ENCODE peak calls at places on chromosomes 7 and 10, in six cellular contexts. L is aorta; H is SJCRH30; X is heart right ventricle; F is CD8-positive, alpha-beta T cell; I is colonic mucosa. M is an unnamed sample. For H3K4me1, the result is how much of the 10 kb centered on the place peaks cover.

GRCh38 chr7:21722371-21722770 is 179.5 kb downstream of the DNAH11 start:
- DNase-seq in L (no peak), H (no peak), X (no peak), F (no peak), I (no peak), M (no peak)

GRCh38 chr7:100674441-100675407 is 1.2 kb downstream of the GNB2 start:
- DNase-seq in L (peak), H (no peak), X (no peak), F (peak), I (peak), M (no peak)

GRCh38 chr10:124898493-124898892 is 43.4 kb upstream of the ZRANB1 start:
- DNase-seq in L (peak), H (no peak), X (no peak), F (no peak), I (peak), M (no peak)

GRCh38 chr7:18177815-18178660 is 150.4 kb upstream of the PRPS1L1 start:
- DNase-seq in L (no peak), H (peak), X (no peak), F (no peak), I (no peak), M (no peak)

GRCh38 chr7:2032030-2032875 is 200.5 kb downstream of the MAD1L1 start:
- DNase-seq in L (peak), H (no peak), X (peak), F (no peak), I (no peak), M (no peak)

GRCh38 chr7:123154231-123154860 is 45.4 kb downstream of the SLC13A1 start:
- DNase-seq in L (peak), H (peak), X (no peak), F (no peak), I (peak), M (peak)

GRCh38 chr7:37921876-37922275 is 1.4 kb downstream of the EPDR1 start:
- DNase-seq in L (no peak), H (no peak), X (no peak), F (no peak), I (no peak), M (no peak)

GRCh38 chr7:95473276-95473985 is 12.3 kb upstream of the ASB4 start:
- DNase-seq in L (no peak), H (peak), X (no peak), F (no peak), I (no peak), M (no peak)

GRCh38 chr10:128025437-128025836 is 100.8 kb downstream of the MKI67 start:
- DNase-seq in L (peak), H (no peak), X (no peak), F (no peak), I (no peak), M (no peak)

GRCh38 chr10:28155726-28156125 is 147.1 kb downstream of the MPP7 start:
- DNase-seq in L (no peak), H (no peak), X (no peak), F (no peak), I (no peak), M (no peak)

GRCh38 chr7:115779561-115779960 is 251.0 kb downstream of the TFEC start:
- DNase-seq in L (no peak), H (no peak), X (no peak), F (no peak), I (no peak), M (no peak)

GRCh38 chr10:132847416-132847777 is 61.5 kb upstream of the NKX6-2 start:
- DNase-seq in L (no peak), H (no peak), X (no peak), F (no peak), I (no peak), M (no peak)

GRCh38 chr10:127117125-127117524 is 79.3 kb downstream of the INSYN2A start:
- DNase-seq in L (peak), H (peak), X (peak), F (peak), I (peak), M (peak)

GRCh38 chr10:126905776-126906703 is 812 bp downstream of the DOCK1 start:
- DNase-seq in L (peak), H (peak), X (peak), F (no peak), I (peak), M (no peak)

GRCh38 chr7:78345979-78346378 is 547.4 kb downstream of the PHTF2 start:
- DNase-seq in L (no peak), H (no peak), X (no peak), F (no peak), I (no peak), M (no peak)

GRCh38 chr7:152899482-152900166 is 140.1 kb downstream of the ACTR3B start:
- DNase-seq in L (no peak), H (peak), X (peak), F (no peak), I (no peak), M (no peak)

GRCh38 chr7:72504057-72504456 is 91.9 kb upstream of the CALN1 start:
- DNase-seq in L (no peak), H (no peak), X (no peak), F (no peak), I (no peak), M (no peak)

GRCh38 chr10:1344846-1345245 is 288.7 kb downstream of the WDR37 start:
- DNase-seq in L (no peak), H (no peak), X (no peak), F (no peak), I (no peak), M (no peak)
- H3K4me3 ChIP-seq in L (no peak), H (no peak), X (no peak), F (no peak), I (no peak), M (no peak)

GRCh38 chr10:86823565-86823964 is 67.1 kb downstream of the BMPR1A start:
- DNase-seq in L (no peak), H (no peak), X (no peak), F (no peak), I (no peak), M (no peak)
- H3K4me1 ChIP-seq in L (under half), H (under half), X (under half), F (under half), I (under half), M (under half)

DNA sequence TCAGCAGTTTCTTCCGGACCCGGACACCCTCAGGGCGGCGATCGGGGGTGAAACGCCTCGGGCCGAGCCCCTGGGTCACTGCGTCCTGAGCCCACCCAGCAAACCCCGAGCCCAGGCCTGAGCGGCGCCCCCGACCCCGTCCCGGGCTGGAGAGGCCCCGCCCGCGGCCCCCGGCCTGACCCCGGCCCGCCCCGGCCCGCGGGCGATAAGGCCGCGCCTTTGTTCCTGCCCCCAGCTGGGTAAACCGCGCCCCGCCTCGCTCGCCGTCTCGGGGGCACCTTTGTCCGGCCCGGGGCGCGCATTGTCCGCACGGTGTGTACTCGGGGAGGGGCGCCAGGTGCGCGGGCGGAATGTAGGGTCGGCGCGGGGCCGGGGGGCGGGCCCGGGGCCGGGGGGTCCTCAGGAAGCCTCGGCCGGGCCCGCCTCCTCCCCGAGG is 10.8 kb downstream of the MNX1 start:
- DNase-seq in L (peak), H (no peak), X (no peak), F (no peak), I (peak), M (no peak)
- H3K4me3 ChIP-seq in L (peak), H (peak), X (peak), F (peak), I (peak), M (peak)

GRCh38 chr7:92797693-92798092 is 38.7 kb downstream of the CDK6 start:
- DNase-seq in L (no peak), H (no peak), X (no peak), F (no peak), I (no peak), M (no peak)

GRCh38 chr7:92797284-92797683 is 39.1 kb downstream of the CDK6 start:
- DNase-seq in L (no peak), H (no peak), X (no peak), F (no peak), I (no peak), M (no peak)

GRCh38 chr7:92794846-92795245 is 41.5 kb downstream of the CDK6 start:
- DNase-seq in L (no peak), H (no peak), X (no peak), F (no peak), I (no peak), M (no peak)

GRCh38 chr7:92793656-92794205 is 42.6 kb downstream of the CDK6 start:
- DNase-seq in L (no peak), H (no peak), X (no peak), F (no peak), I (no peak), M (no peak)

GRCh38 chr7:92794386-92794785 is 42.0 kb downstream of the CDK6 start:
- DNase-seq in L (no peak), H (no peak), X (no peak), F (no peak), I (no peak), M (no peak)
- H3K4me1 ChIP-seq in L (under half), H (under half), X (half or more), F (under half), I (under half), M (under half)

GRCh38 chr10:21514101-21514807 is 11.2 kb downstream of the SKIDA1 start:
- DNase-seq in L (no peak), H (no peak), X (no peak), F (no peak), I (no peak), M (no peak)

GRCh38 chr10:21516270-21517131 is 9.0 kb downstream of the SKIDA1 start:
- DNase-seq in L (peak), H (peak), X (peak), F (peak), I (peak), M (no peak)

GRCh38 chr10:21514808-21515580 is 10.5 kb downstream of the SKIDA1 start:
- DNase-seq in L (no peak), H (no peak), X (no peak), F (no peak), I (no peak), M (no peak)

GRCh38 chr10:21517134-21517982 is 8.1 kb downstream of the SKIDA1 start:
- DNase-seq in L (peak), H (peak), X (peak), F (no peak), I (no peak), M (no peak)

GRCh38 chr10:21515581-21516269 is 9.8 kb downstream of the SKIDA1 start:
- DNase-seq in L (no peak), H (no peak), X (no peak), F (no peak), I (no peak), M (no peak)
- H3K4me3 ChIP-seq in L (peak), H (peak), X (peak), F (no peak), I (peak), M (peak)

GRCh38 chr7:822692-823276 is 9.5 kb upstream of the SUN1 start:
- DNase-seq in L (no peak), H (no peak), X (peak), F (no peak), I (no peak), M (no peak)

GRCh38 chr7:818031-818699 is 14.1 kb upstream of the SUN1 start:
- DNase-seq in L (peak), H (peak), X (no peak), F (no peak), I (no peak), M (no peak)

GRCh38 chr7:821688-822087 is 10.6 kb upstream of the SUN1 start:
- DNase-seq in L (peak), H (no peak), X (peak), F (no peak), I (no peak), M (no peak)

GRCh38 chr7:823639-824038 is 8.6 kb upstream of the SUN1 start:
- DNase-seq in L (no peak), H (no peak), X (peak), F (no peak), I (peak), M (no peak)

GRCh38 chr7:820341-820740 is 11.9 kb upstream of the SUN1 start:
- DNase-seq in L (no peak), H (no peak), X (no peak), F (no peak), I (no peak), M (no peak)
- H3K4me1 ChIP-seq in L (under half), H (under half), X (half or more), F (under half), I (under half), M (under half)

GRCh38 chr7:39607865-39608264 is 15.5 kb upstream of the RALA start:
- DNase-seq in L (no peak), H (no peak), X (no peak), F (no peak), I (no peak), M (no peak)

GRCh38 chr7:39606941-39607340 is 16.4 kb upstream of the RALA start:
- DNase-seq in L (no peak), H (no peak), X (no peak), F (no peak), I (no peak), M (no peak)

GRCh38 chr7:39608278-39608677 is 15.1 kb upstream of the RALA start:
- DNase-seq in L (no peak), H (no peak), X (no peak), F (no peak), I (no peak), M (no peak)

GRCh38 chr7:39605087-39605486 is 18.3 kb upstream of the RALA start:
- DNase-seq in L (no peak), H (no peak), X (no peak), F (no peak), I (no peak), M (no peak)

DNA sequence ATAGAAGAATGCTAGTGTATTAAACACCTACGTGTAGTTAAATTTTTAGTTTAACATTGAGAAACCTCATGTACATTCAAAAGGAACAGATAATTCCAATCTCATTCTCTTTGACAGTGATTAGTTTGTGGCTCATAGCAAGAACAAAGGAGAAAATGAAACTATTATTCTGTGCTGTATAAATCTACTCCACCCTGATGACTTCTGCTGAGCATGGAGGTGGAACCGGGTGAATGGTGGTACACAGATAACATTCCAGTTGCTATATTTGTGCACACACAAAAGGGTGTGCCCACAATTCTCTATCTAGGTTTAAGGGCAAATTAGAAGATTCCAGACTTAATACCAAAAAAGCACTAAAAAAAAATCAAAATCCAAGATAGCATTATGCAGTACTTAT is 17.0 kb upstream of the RALA start:
- DNase-seq in L (no peak), H (no peak), X (no peak), F (no peak), I (no peak), M (no peak)
- H3K4me3 ChIP-seq in L (no peak), H (no peak), X (no peak), F (no peak), I (no peak), M (no peak)

GRCh38 chr10:109968954-109969644 is 38.7 kb upstream of the ADD3 start:
- DNase-seq in L (no peak), H (no peak), X (no peak), F (no peak), I (peak), M (no peak)

GRCh38 chr10:109972372-109973001 is 35.3 kb upstream of the ADD3 start:
- DNase-seq in L (no peak), H (no peak), X (no peak), F (no peak), I (no peak), M (no peak)

GRCh38 chr10:109969907-109970306 is 37.9 kb upstream of the ADD3 start:
- DNase-seq in L (no peak), H (no peak), X (no peak), F (no peak), I (no peak), M (no peak)

GRCh38 chr10:109973430-109973829 is 34.4 kb upstream of the ADD3 start:
- DNase-seq in L (no peak), H (no peak), X (no peak), F (no peak), I (no peak), M (no peak)

DNA sequence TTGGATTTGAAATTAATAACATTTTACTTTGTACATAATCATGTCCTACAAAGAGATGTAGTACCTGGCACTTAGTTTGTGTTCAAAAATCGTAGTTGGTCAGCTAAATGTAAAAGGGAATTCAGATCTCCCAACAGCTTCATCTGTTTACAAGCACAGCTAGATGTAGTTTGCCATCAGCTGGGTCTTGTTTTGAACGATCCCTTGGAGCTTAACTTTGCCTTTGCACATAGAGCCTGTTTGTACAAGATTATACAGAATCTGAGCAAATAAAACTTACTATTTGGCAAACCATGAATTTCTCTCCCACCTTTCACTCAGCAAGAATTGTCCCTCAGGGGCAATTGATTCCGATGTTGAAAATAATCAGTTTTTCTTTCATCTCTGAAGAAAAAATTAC is 36.1 kb upstream of the ADD3 start:
- DNase-seq in L (no peak), H (no peak), X (no peak), F (no peak), I (no peak), M (no peak)
- H3K4me1 ChIP-seq in L (under half), H (under half), X (under half), F (under half), I (under half), M (under half)

M was measured in iPS DF 6.9.